ENCODE peak calls at places on chromosomes 4 and X, in eight cellular contexts. One of them, this sample, is unnamed.
A peak's percentile ranks its signal among the peaks of the same experiment; 100 is the strongest.

GRCh38 chr4:30945586-30945985 is 225.4 kb downstream of the PCDH7 start:
- DNase-seq in H9: no peak
- DNase-seq in GM13976: no peak
- DNase-seq in choroid plexus epithelial cell: peak; percentile 48
- DNase-seq in AG04449: no peak
- DNase-seq in adipocyte: peak; percentile 21
- DNase-seq in PC-3: no peak
- DNase-seq in AG20443: no peak
- DNase-seq in this sample: peak; percentile 77

GRCh38 chrX:103330601-103331397 is 760 bp downstream of the TCEAL7 start:
- DNase-seq in H9: peak; percentile 71
- DNase-seq in GM13976: no peak
- DNase-seq in choroid plexus epithelial cell: peak; percentile 17
- DNase-seq in AG04449: no peak
- DNase-seq in adipocyte: peak; percentile 25
- DNase-seq in PC-3: no peak
- DNase-seq in AG20443: no peak
- DNase-seq in this sample: no peak

GRCh38 chr4:125519376-125520171 is 204.8 kb downstream of the FAT4 start:
- DNase-seq in H9: no peak
- DNase-seq in GM13976: no peak
- DNase-seq in choroid plexus epithelial cell: no peak
- DNase-seq in AG04449: no peak
- DNase-seq in adipocyte: no peak
- DNase-seq in PC-3: no peak
- DNase-seq in AG20443: no peak
- DNase-seq in this sample: no peak

GRCh38 chr4:6695660-6696581 is 2.2 kb downstream of the S100P start:
- DNase-seq in H9: no peak
- DNase-seq in GM13976: no peak
- DNase-seq in choroid plexus epithelial cell: no peak
- DNase-seq in AG04449: no peak
- DNase-seq in adipocyte: no peak
- DNase-seq in PC-3: peak; percentile 92
- DNase-seq in AG20443: no peak
- DNase-seq in this sample: peak; percentile 83

GRCh38 chr4:102713096-102713495 is 47.7 kb downstream of the MANBA start:
- DNase-seq in H9: no peak
- DNase-seq in GM13976: no peak
- DNase-seq in choroid plexus epithelial cell: peak; percentile 63
- DNase-seq in AG04449: no peak
- DNase-seq in adipocyte: peak; percentile 36
- DNase-seq in PC-3: no peak
- DNase-seq in AG20443: peak; percentile 44
- DNase-seq in this sample: no peak

GRCh38 chr4:185335579-185335978 is 60.1 kb downstream of the LRP2BP start:
- DNase-seq in H9: no peak
- DNase-seq in GM13976: no peak
- DNase-seq in choroid plexus epithelial cell: no peak
- DNase-seq in AG04449: no peak
- DNase-seq in adipocyte: no peak
- DNase-seq in PC-3: no peak
- DNase-seq in AG20443: no peak
- DNase-seq in this sample: no peak

GRCh38 chr4:176641237-176641636 is 151.5 kb downstream of the VEGFC start:
- DNase-seq in H9: no peak
- DNase-seq in GM13976: no peak
- DNase-seq in choroid plexus epithelial cell: no peak
- DNase-seq in AG04449: no peak
- DNase-seq in adipocyte: peak; percentile 7
- DNase-seq in PC-3: no peak
- DNase-seq in AG20443: no peak
- DNase-seq in this sample: no peak

GRCh38 chrX:107748490-107748889 is 27.1 kb downstream of the TSC22D3 start:
- DNase-seq in H9: no peak
- DNase-seq in GM13976: no peak
- DNase-seq in choroid plexus epithelial cell: no peak
- DNase-seq in AG04449: no peak
- DNase-seq in adipocyte: no peak
- DNase-seq in PC-3: no peak
- DNase-seq in AG20443: no peak
- DNase-seq in this sample: no peak

GRCh38 chr4:7195546-7196282 is 3.4 kb downstream of the SORCS2 start:
- DNase-seq in H9: peak; percentile 16
- DNase-seq in GM13976: no peak
- DNase-seq in choroid plexus epithelial cell: peak; percentile 76
- DNase-seq in AG04449: peak; percentile 42
- DNase-seq in adipocyte: peak; percentile 75
- DNase-seq in PC-3: no peak
- DNase-seq in AG20443: peak; percentile 42
- DNase-seq in this sample: no peak

GRCh38 chr4:3783691-3784306 is 17.6 kb downstream of the ADRA2C start:
- DNase-seq in H9: peak; percentile 77
- DNase-seq in GM13976: peak; percentile 68
- DNase-seq in choroid plexus epithelial cell: peak; percentile 3
- DNase-seq in AG04449: no peak
- DNase-seq in adipocyte: no peak
- DNase-seq in PC-3: peak; percentile 35
- DNase-seq in AG20443: peak; percentile 50
- DNase-seq in this sample: no peak

GRCh38 chrX:69232945-69233344 is 67.7 kb upstream of the PJA1 start:
- DNase-seq in H9: no peak
- DNase-seq in GM13976: no peak
- DNase-seq in choroid plexus epithelial cell: peak; percentile 13
- DNase-seq in AG04449: no peak
- DNase-seq in adipocyte: no peak
- DNase-seq in PC-3: no peak
- DNase-seq in AG20443: no peak
- DNase-seq in this sample: no peak

GRCh38 chrX:81308086-81308852 is 106.4 kb downstream of the SH3BGRL start:
- DNase-seq in H9: no peak
- DNase-seq in GM13976: no peak
- DNase-seq in choroid plexus epithelial cell: no peak
- DNase-seq in AG04449: no peak
- DNase-seq in adipocyte: no peak
- DNase-seq in PC-3: no peak
- DNase-seq in AG20443: no peak
- DNase-seq in this sample: no peak

GRCh38 chr4:29005838-29006237 is 1714.3 kb upstream of the PCDH7 start:
- DNase-seq in H9: no peak
- DNase-seq in GM13976: no peak
- DNase-seq in choroid plexus epithelial cell: no peak
- DNase-seq in AG04449: no peak
- DNase-seq in adipocyte: no peak
- DNase-seq in PC-3: no peak
- DNase-seq in AG20443: no peak
- DNase-seq in this sample: no peak

This sample was measured in stomach.